ENCODE peak calls at places on chromosomes 3 and 15, in four cellular contexts. N is A673, F is GM12878, J is IMR-90. P is an unnamed sample.

GRCh38 chr3:42708611-42709151 is 6.1 kb upstream of the HHATL start:
- DNase-seq in F (no peak), N (no peak), J (no peak), P (no peak)

GRCh38 chr15:74345051-74345450 is 22.4 kb downstream of the CYP11A1 start:
- DNase-seq in F (no peak), N (no peak), J (peak; percentile 44), P (no peak)

GRCh38 chr3:195078891-195079440 is 192.0 kb downstream of the XXYLT1 start:
- DNase-seq in J (no peak), F (no peak), N (no peak), P (no peak)

GRCh38 chr15:80789836-80790235 is 10.7 kb downstream of the CEMIP start:
- DNase-seq in J (no peak), F (no peak), N (no peak), P (no peak)

GRCh38 chr15:78208887-78209645 is 25.3 kb downstream of the ACSBG1 start:
- DNase-seq in F (no peak), J (no peak), N (no peak), P (no peak)

GRCh38 chr3:114709102-114709501 is 415.3 kb downstream of the TIGIT start:
- DNase-seq in J (peak; percentile 72), N (no peak), F (no peak), P (no peak)

GRCh38 chr15:76199106-76200082 is 111.9 kb downstream of the ETFA start:
- DNase-seq in N (no peak), F (no peak), J (peak; percentile 79), P (no peak)

GRCh38 chr3:134985841-134986520 is 190.9 kb downstream of the EPHB1 start:
- DNase-seq in N (no peak), J (no peak), F (no peak), P (no peak)

GRCh38 chr3:177652556-177653290 is 455.4 kb upstream of the TBL1XR1 start:
- DNase-seq in F (no peak), J (no peak), N (no peak), P (no peak)

GRCh38 chr15:101536875-101537405 is 47.4 kb upstream of the PCSK6 start:
- DNase-seq in J (no peak), N (no peak), F (no peak), P (no peak)

GRCh38 chr15:23686466-23687142 is 501 bp downstream of the NDN start:
- DNase-seq in F (no peak), N (no peak), J (peak; percentile 4), P (no peak)

GRCh38 chr3:171116365-171116764 is 89.8 kb upstream of the SLC2A2 start:
- DNase-seq in J (no peak), N (peak; percentile 34), F (no peak), P (no peak)

GRCh38 chr15:34699968-34700640 is 54.7 kb downstream of the GJD2 start:
- DNase-seq in N (no peak), F (no peak), J (no peak), P (no peak)

GRCh38 chr15:53203454-53203853 is 413.3 kb upstream of the ONECUT1 start:
- DNase-seq in F (no peak), J (no peak), N (no peak), P (no peak)

GRCh38 chr3:11627612-11628011 is 16.1 kb downstream of the VGLL4 start:
- DNase-seq in F (no peak), J (no peak), N (no peak), P (no peak)

GRCh38 chr15:59436774-59437472 is 1.1 kb upstream of the FAM81A start:
- DNase-seq in F (no peak), J (no peak), N (peak; percentile 19), P (no peak)

GRCh38 chr3:187888658-187889057 is 143.4 kb upstream of the BCL6 start:
- DNase-seq in N (no peak), F (no peak), J (no peak), P (no peak)

GRCh38 chr3:134803051-134803505 is 8.0 kb downstream of the EPHB1 start:
- DNase-seq in J (no peak), N (no peak), F (peak; percentile 64), P (no peak)

GRCh38 chr15:50798684-50799083 is 33.2 kb upstream of the SPPL2A start:
- DNase-seq in J (peak; percentile 5), F (no peak), N (peak; percentile 49), P (peak; percentile 21)

GRCh38 chr3:57043518-57043917 is 16.9 kb upstream of the SPATA12 start:
- DNase-seq in J (no peak), N (no peak), F (no peak), P (no peak)

GRCh38 chr3:197404754-197405153 is 106.3 kb upstream of the DLG1 start:
- DNase-seq in J (no peak), N (no peak), F (no peak), P (no peak)

GRCh38 chr15:62691008-62691407 is 351.5 kb upstream of the TPM1 start:
- DNase-seq in J (no peak), N (no peak), F (no peak), P (no peak)

GRCh38 chr3:42865256-42865655 is 10.4 kb downstream of the CYP8B1 start:
- DNase-seq in F (no peak), N (no peak), J (no peak), P (no peak)

GRCh38 chr15:57560976-57561711 is 30.6 kb upstream of the MYZAP start:
- DNase-seq in F (peak; percentile 26), N (peak; percentile 80), J (peak; percentile 65), P (peak; percentile 82)

GRCh38 chr3:66038726-66039589 is at the start of gene MAGI1:
- DNase-seq in J (peak; percentile 95), F (no peak), N (peak; percentile 91), P (peak; percentile 93)

GRCh38 chr3:143601738-143602480 is 246.4 kb downstream of the SLC9A9 start:
- DNase-seq in J (peak; percentile 37), N (peak; percentile 59), F (no peak), P (no peak)

GRCh38 chr3:116059421-116060096 is 385.7 kb downstream of the LSAMP start:
- DNase-seq in N (peak; percentile 96), F (no peak), J (peak; percentile 93), P (peak; percentile 66)

GRCh38 chr3:143358155-143358792 is 238.7 kb downstream of the CHST2 start:
- DNase-seq in N (no peak), F (no peak), J (no peak), P (no peak)

GRCh38 chr3:127670761-127671522 is 1.8 kb upstream of the ABTB1 start:
- DNase-seq in J (no peak), F (no peak), N (no peak), P (no peak)

GRCh38 chr3:33194303-33194702 is 24.3 kb downstream of the SUSD5 start:
- DNase-seq in J (no peak), N (no peak), F (no peak), P (no peak)

GRCh38 chr15:78302579-78302978 is 3.2 kb upstream of the SKIC8 start:
- DNase-seq in J (peak; percentile 85), N (peak; percentile 57), F (no peak), P (no peak)

GRCh38 chr15:82849556-82850241 is 40.3 kb downstream of the WHAMM start:
- DNase-seq in N (peak; percentile 85), F (no peak), J (peak; percentile 74), P (peak; percentile 79)

GRCh38 chr3:186609247-186609868 is 3.5 kb upstream of the AHSG start:
- DNase-seq in N (no peak), J (no peak), F (no peak), P (peak; percentile 46)

GRCh38 chr3:173826901-173827609 is 429.5 kb downstream of the NLGN1 start:
- DNase-seq in J (peak; percentile 66), N (no peak), F (no peak), P (no peak)

GRCh38 chr15:69474291-69474690 is 21.7 kb downstream of the RPLP1 start:
- DNase-seq in J (peak; percentile 74), F (no peak), N (no peak), P (no peak)

GRCh38 chr15:69475769-69476358 is 23.2 kb downstream of the RPLP1 start:
- DNase-seq in N (peak; percentile 84), F (no peak), J (peak; percentile 63), P (peak; percentile 78)

GRCh38 chr15:69476704-69477473 is 24.3 kb downstream of the RPLP1 start:
- DNase-seq in F (no peak), N (no peak), J (no peak), P (no peak)

GRCh38 chr15:69472575-69472974 is 20.0 kb downstream of the RPLP1 start:
- DNase-seq in F (no peak), J (no peak), N (no peak), P (no peak)

DNA sequence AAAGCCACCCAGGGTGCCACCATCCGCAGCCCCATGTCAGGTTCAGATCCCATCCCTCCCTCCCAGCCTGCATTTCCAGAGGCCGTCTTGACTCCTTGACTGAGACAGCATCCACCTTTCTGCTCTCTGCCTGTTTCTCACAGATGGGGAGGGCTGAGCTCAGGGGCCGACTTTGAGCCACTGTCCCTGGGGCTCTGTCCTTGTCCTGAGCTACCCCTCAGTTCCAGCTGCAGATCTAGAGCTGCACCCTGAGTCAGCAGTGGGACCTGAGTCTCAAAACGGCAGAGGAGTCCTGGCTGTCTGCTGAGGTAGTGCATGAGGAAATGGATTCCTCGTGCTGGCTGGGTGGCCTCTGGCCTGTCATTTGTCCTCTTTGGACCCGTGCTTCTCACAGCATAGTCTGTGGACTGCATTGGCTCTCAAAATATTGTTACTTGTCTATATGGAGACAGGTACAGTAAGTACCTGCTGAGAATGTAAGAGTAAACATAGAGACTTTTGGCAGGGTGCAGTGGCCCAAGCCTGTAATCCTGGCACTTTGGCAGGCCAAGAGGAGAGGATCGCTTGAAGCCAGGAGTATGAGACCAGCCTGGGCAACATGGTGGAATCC is 22.3 kb downstream of the RPLP1 start:
- DNase-seq in J (peak; percentile 23), N (no peak), F (no peak), P (no peak)
- TF ChIP-seq CTCF in J (peak; percentile 8), N (no peak), F (no peak), P (no peak)

GRCh38 chr3:10474439-10474723 is 31.0 kb downstream of the ATP2B2 start:
- DNase-seq in F (no peak), N (no peak), J (no peak), P (no peak)
- H3K4me3 ChIP-seq in F (no peak overlapping the region), N (no peak overlapping the region), J (no peak overlapping the region), P (no peak overlapping the region)

DNA sequence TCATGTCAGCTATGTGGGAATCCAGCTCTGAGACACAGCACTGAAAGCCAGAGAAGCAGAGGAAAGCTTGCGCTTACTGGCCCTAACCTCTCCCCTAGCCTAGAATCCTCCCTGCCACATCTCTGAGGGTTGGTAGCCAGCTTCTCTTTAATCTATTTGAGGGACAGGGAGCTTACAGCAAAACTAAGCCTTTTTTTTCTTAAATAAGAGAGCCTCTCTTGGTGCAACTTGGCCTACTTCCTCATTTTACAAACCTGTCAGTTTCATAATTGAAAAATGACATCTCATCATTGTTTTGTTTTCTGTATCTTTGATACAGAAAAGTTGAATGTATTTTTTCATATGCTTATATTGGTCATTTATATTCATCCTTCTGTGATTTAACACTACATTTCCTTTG is 193.9 kb downstream of the ZNF621 start:
- DNase-seq in J (no peak), N (no peak), F (peak; percentile 39), P (no peak)
- H3K4me1 ChIP-seq in J (no peaks in the 10 kb centered on the region), N (no peaks in the 10 kb centered on the region), F (peaks cover 20% of the 10 kb centered on the region), P (peaks cover 19% of the 10 kb centered on the region)

DNA sequence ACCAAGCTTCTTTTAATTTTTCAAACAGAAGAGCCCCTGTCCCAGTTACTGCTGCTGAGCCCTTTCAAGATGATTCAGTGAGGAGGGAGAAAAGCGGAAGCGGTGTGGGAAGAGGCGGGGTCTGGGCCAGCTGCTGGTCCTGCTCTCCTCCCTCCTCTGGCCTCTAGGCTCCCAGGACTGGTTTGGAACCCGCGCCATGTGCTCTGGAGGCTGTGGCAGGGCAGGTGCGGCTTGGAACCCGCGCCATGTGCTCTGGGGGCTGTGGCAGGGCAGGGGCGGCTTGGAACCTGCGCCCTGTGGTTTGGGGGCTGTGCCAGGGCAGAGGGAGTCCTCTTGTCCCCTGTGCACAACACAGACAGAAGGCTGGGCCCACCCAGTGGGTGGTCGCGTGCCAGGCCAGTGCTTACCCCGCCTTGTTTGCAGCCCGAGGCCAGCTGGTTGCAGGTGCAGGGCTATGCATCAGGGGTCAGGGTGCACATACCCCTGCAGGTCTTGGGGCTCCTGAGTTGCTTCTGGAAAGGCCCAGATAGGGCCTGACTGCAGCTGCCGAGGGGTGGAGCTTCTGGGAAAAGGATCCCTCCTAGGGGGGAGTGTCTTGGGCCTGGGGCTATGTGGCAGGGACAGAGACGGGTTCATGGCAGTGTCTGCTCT is 12.2 kb downstream of the ALG1L2 start:
- DNase-seq in F (peak; percentile 60), N (no peak), J (no peak), P (peak; percentile 62)
- TF ChIP-seq CTCF in F (no peak), N (no peak), J (no peak), P (no peak)

P was measured in BE2C.